ENCODE peak calls at places on chromosomes 2 and 18, in six cellular contexts. V, K, A, N, Y and M are unnamed samples.
A peak's percentile ranks its signal among the peaks of the same experiment; 100 is the strongest.

GRCh38 chr2:226771067-226771466 is 28.6 kb downstream of the IRS1 start:
- DNase-seq in N (no peak), A (no peak), V (no peak), Y (no peak), K (no peak), M (no peak)

GRCh38 chr18:78980777-78981651 is 1.4 kb downstream of the SALL3 start:
- DNase-seq in Y (no peak), A (no peak), V (no peak), N (no peak), K (peak; percentile 72), M (no peak)

GRCh38 chr2:209591021-209591420 is 167.2 kb downstream of the MAP2 start:
- DNase-seq in Y (no peak), A (no peak), N (no peak), K (no peak), V (no peak), M (no peak)

GRCh38 chr18:46053368-46054095 is 18.5 kb downstream of the PSTPIP2 start:
- DNase-seq in K (no peak), N (peak; percentile 68), A (no peak), V (no peak), Y (no peak), M (no peak)

GRCh38 chr2:232436381-232437129 is 19.4 kb upstream of the ALPI start:
- DNase-seq in Y (no peak), A (no peak), N (no peak), V (peak; percentile 47), K (peak; percentile 68), M (peak; percentile 52)

GRCh38 chr18:8835556-8835955 is 130.2 kb downstream of the MTCL1 start:
- DNase-seq in K (no peak), N (peak; percentile 41), V (no peak), A (peak; percentile 57), Y (no peak), M (no peak)

GRCh38 chr18:71729611-71730010 is 814.5 kb downstream of the CBLN2 start:
- DNase-seq in A (no peak), N (no peak), V (no peak), Y (no peak), K (no peak), M (no peak)

GRCh38 chr2:231709636-231709980 is 1.3 kb downstream of the PTMA start:
- DNase-seq in V (no peak), N (no peak), Y (no peak), K (no peak), A (no peak), M (peak; percentile 92)

GRCh38 chr2:29115797-29116781 is 874 bp downstream of the CLIP4 start:
- DNase-seq in A (peak; percentile 77), K (peak; percentile 60), N (peak; percentile 85), Y (peak; percentile 62), V (peak; percentile 37), M (peak; percentile 86)

GRCh38 chr18:56789004-56789888 is 138.1 kb downstream of the WDR7 start:
- DNase-seq in Y (peak; percentile 68), K (peak; percentile 88), V (peak; percentile 59), N (peak; percentile 13), A (no peak), M (no peak)

GRCh38 chr2:241844066-241844728 is 14.5 kb downstream of the PDCD1 start:
- DNase-seq in K (peak; percentile 81), V (peak; percentile 45), A (peak; percentile 34), N (peak; percentile 22), Y (peak; percentile 69), M (peak; percentile 92)

GRCh38 chr18:46253498-46253897 is 149.3 kb downstream of the HAUS1 start:
- DNase-seq in A (peak; percentile 46), V (no peak), Y (peak; percentile 6), K (no peak), N (peak; percentile 57), M (no peak)

GRCh38 chr2:10331033-10331701 is 28.5 kb downstream of the HPCAL1 start:
- DNase-seq in N (no peak), A (peak; percentile 55), V (peak; percentile 69), Y (peak; percentile 61), K (peak; percentile 82), M (peak; percentile 86)

GRCh38 chr18:77218642-77219041 is 31.0 kb upstream of the GALR1 start:
- DNase-seq in V (no peak), N (no peak), K (no peak), Y (no peak), A (no peak), M (no peak)

GRCh38 chr2:224987733-224988132 is 54.5 kb downstream of the DOCK10 start:
- DNase-seq in N (peak; percentile 69), V (no peak), A (peak; percentile 27), K (no peak), Y (peak; percentile 27), M (no peak)

GRCh38 chr2:234446404-234447076 is 50.3 kb downstream of the ARL4C start:
- DNase-seq in V (no peak), K (no peak), N (no peak), A (no peak), Y (no peak), M (peak; percentile 88)

GRCh38 chr18:77858331-77858730 is 608.7 kb downstream of the GALR1 start:
- DNase-seq in A (no peak), V (no peak), N (no peak), Y (no peak), K (no peak), M (no peak)

GRCh38 chr18:1848716-1849115 is 722.6 kb downstream of the METTL4 start:
- DNase-seq in A (peak; percentile 58), Y (peak; percentile 71), N (no peak), K (no peak), V (no peak), M (no peak)

GRCh38 chr2:105582952-105583660 is 161.6 kb upstream of the NCK2 start:
- DNase-seq in K (no peak), N (no peak), Y (no peak), A (no peak), V (no peak), M (no peak)

GRCh38 chr2:111705711-111706323 is 178.2 kb downstream of the ANAPC1 start:
- DNase-seq in Y (peak; percentile 96), K (peak; percentile 90), V (peak; percentile 90), N (peak; percentile 97), A (peak; percentile 98), M (peak; percentile 93)

GRCh38 chr18:72100465-72100864 is 443.7 kb downstream of the CBLN2 start:
- DNase-seq in N (no peak), A (no peak), V (no peak), K (no peak), Y (no peak), M (no peak)

GRCh38 chr2:42653908-42654445 is 85.5 kb downstream of the MTA3 start:
- DNase-seq in Y (no peak), V (no peak), N (no peak), K (no peak), A (no peak), M (no peak)

GRCh38 chr2:112646102-112646719 is 472 bp downstream of the SLC20A1 start:
- DNase-seq in N (no peak), Y (no peak), V (no peak), K (no peak), A (no peak), M (no peak)

DNA sequence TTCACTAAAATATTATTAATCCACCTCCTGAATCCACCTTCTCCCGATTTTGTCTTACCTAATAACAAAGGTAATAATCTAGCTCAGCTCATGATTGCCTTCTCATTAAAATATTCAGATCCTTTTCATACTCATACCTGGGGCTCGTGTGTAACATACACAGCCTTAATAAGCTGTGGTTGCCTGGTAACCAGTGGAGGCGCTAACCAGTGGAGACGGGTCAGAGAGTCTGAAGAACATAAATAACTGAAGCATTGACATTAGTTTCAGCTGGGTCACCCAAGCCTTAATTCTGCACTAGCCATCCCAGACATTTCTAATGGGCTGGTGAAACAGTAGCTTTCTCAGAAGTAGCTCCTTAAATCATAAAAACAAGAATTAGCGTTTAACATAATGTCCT is 14.8 kb upstream of the DTNA start:
- DNase-seq in A (no peak), N (no peak), K (no peak), Y (no peak), V (no peak), M (no peak)
- H3K4me1 ChIP-seq in A (peaks cover 15% of the 10 kb centered on the region), N (peaks cover 2% of the 10 kb centered on the region), K (no peaks in the 10 kb centered on the region), Y (peaks cover 15% of the 10 kb centered on the region), V (peaks cover 9% of the 10 kb centered on the region), M (no peaks in the 10 kb centered on the region)

GRCh38 chr2:196849895-196850294 is 40.7 kb upstream of the C2orf66 start:
- DNase-seq in N (peak; percentile 45), V (no peak), A (peak; percentile 20), K (peak; percentile 51), Y (peak; percentile 50), M (no peak)
- TF ChIP-seq CTCF in N (peak; percentile 48), V (peak; percentile 32), A (peak; percentile 43), K (peak; percentile 59), Y (peak; percentile 68), M (peak; percentile 16)

GRCh38 chr2:56630286-56630685 is 446.5 kb downstream of the CCDC85A start:
- DNase-seq in V (no peak), K (no peak), Y (no peak), A (no peak), N (no peak), M (no peak)
- H3K9ac ChIP-seq in V (no peak overlapping the region), K (no peak overlapping the region), Y (no peak overlapping the region), A (no peak overlapping the region), N (no peak overlapping the region), M (no peak overlapping the region)

GRCh38 chr2:216216951-216217903 is 108.1 kb downstream of the XRCC5 start:
- DNase-seq in Y (peak; percentile 87), A (peak; percentile 46), K (no peak), V (no peak), N (peak; percentile 71), M (no peak)

GRCh38 chr2:216211614-216212013 is 102.5 kb downstream of the XRCC5 start:
- DNase-seq in A (no peak), N (no peak), V (no peak), Y (no peak), K (no peak), M (no peak)

GRCh38 chr2:216217904-216218260 is 108.7 kb downstream of the XRCC5 start:
- DNase-seq in N (no peak), V (no peak), Y (no peak), K (no peak), A (no peak), M (no peak)

GRCh38 chr2:216215991-216216390 is 106.8 kb downstream of the XRCC5 start:
- DNase-seq in Y (peak; percentile 32), N (peak; percentile 40), V (no peak), K (no peak), A (no peak), M (no peak)

GRCh38 chr2:216214768-216215167 is 105.6 kb downstream of the XRCC5 start:
- DNase-seq in A (no peak), V (no peak), N (no peak), Y (peak; percentile 48), K (no peak), M (no peak)
- H3K4me1 ChIP-seq in A (peaks cover 32% of the 10 kb centered on the region), V (no peaks in the 10 kb centered on the region), N (peaks cover 27% of the 10 kb centered on the region), Y (peaks cover 43% of the 10 kb centered on the region), K (peaks cover 5% of the 10 kb centered on the region), M (peaks cover 8% of the 10 kb centered on the region)

DNA sequence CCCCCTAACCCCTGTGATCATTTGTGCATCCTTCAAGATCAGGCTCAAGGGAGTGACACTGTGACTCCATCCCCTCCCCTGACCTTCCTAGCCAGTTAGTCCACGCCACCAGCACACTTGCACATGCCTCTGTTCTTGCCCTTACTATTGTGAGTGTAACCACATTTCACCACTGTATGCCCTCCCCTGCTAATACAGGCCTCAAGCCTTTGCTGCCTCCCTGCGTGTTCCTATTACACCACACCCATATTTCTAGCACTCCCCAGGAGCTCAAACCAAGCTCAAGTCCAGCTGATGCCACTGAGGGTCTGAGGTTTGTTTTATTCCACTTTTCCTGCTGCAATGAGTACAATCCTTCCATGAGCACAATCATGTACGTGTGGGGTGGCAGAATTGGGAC is 288.9 kb upstream of the FBXO11 start:
- DNase-seq in N (no peak), V (no peak), Y (no peak), A (no peak), K (no peak), M (no peak)
- TF ChIP-seq CTCF in N (no peak), V (no peak), Y (no peak), A (no peak), K (no peak), M (no peak)